ENCODE peak calls at places on chromosomes 5 and 9, in nine cellular contexts. P, J, W, E, C, O, T, G and I are unnamed samples.

GRCh38 chr5:136210259-136210658 is 17.3 kb upstream of the SMIM32 start:
- DNase-seq in P (no peak), J (no peak), W (no peak), E (no peak), C (no peak), O (no peak), T (no peak), G (no peak), I (peak)

GRCh38 chr9:136259836-136260235 is 14.2 kb upstream of the QSOX2 start:
- DNase-seq in P (no peak), J (no peak), W (no peak), E (no peak), C (no peak), O (no peak), T (no peak), G (no peak), I (no peak)

GRCh38 chr5:80128129-80128528 is 93.0 kb downstream of the THBS4 start:
- DNase-seq in P (no peak), J (no peak), W (peak), E (no peak), C (no peak), O (peak), T (no peak), G (no peak), I (no peak)

GRCh38 chr9:81292056-81292805 is 397.1 kb downstream of the TLE1 start:
- DNase-seq in P (no peak), J (no peak), W (no peak), E (no peak), C (no peak), O (no peak), T (no peak), G (no peak), I (no peak)

GRCh38 chr5:2563046-2563445 is 188.4 kb downstream of the IRX2 start:
- DNase-seq in P (no peak), J (no peak), W (no peak), E (no peak), C (no peak), O (no peak), T (no peak), G (no peak), I (no peak)

GRCh38 chr5:2591777-2592453 is 159.6 kb downstream of the IRX2 start:
- DNase-seq in P (no peak), J (no peak), W (no peak), E (no peak), C (no peak), O (no peak), T (no peak), G (no peak), I (no peak)

GRCh38 chr5:176394881-176395675 is 6.5 kb downstream of the HIGD2A start:
- DNase-seq in P (no peak), J (no peak), W (no peak), E (no peak), C (peak), O (no peak), T (no peak), G (no peak), I (no peak)

GRCh38 chr9:112110094-112110772 is 64.9 kb downstream of the SUSD1 start:
- DNase-seq in P (no peak), J (no peak), W (peak), E (no peak), C (no peak), O (peak), T (peak), G (peak), I (no peak)

GRCh38 chr9:133103987-133104505 is 17.0 kb downstream of the RALGDS start:
- DNase-seq in P (no peak), J (no peak), W (no peak), E (no peak), C (no peak), O (no peak), T (no peak), G (no peak), I (no peak)

GRCh38 chr5:114702111-114702510 is 340.2 kb downstream of the KCNN2 start:
- DNase-seq in P (no peak), J (no peak), W (no peak), E (no peak), C (no peak), O (no peak), T (no peak), G (no peak), I (no peak)

GRCh38 chr5:114700823-114701222 is 339.0 kb downstream of the KCNN2 start:
- DNase-seq in P (no peak), J (no peak), W (no peak), E (no peak), C (no peak), O (no peak), T (no peak), G (no peak), I (no peak)

GRCh38 chr5:114702731-114703130 is 340.9 kb downstream of the KCNN2 start:
- DNase-seq in P (no peak), J (no peak), W (no peak), E (no peak), C (no peak), O (no peak), T (no peak), G (no peak), I (no peak)
- TF ChIP-seq CTCF in P (no peak), J (no peak), W (no peak), E (no peak), C (no peak), O (no peak), T (no peak), G (no peak), I (no peak)

GRCh38 chr5:121516997-121517396 is 334.7 kb upstream of the FTMT start:
- DNase-seq in P (no peak), J (no peak), W (no peak), E (no peak), C (no peak), O (no peak), T (no peak), G (no peak), I (no peak)
- H3K4me3 ChIP-seq in P (no peak), J (no peak), W (no peak), E (no peak), C (no peak), O (no peak), T (no peak), G (no peak), I (no peak)

GRCh38 chr5:86447362-86447761 is 170.4 kb upstream of the COX7C start:
- DNase-seq in P (no peak), J (no peak), W (no peak), E (no peak), C (no peak), O (no peak), T (no peak), G (no peak), I (no peak)
- TF ChIP-seq CTCF in P (no peak), J (no peak), W (no peak), E (no peak), C (no peak), O (no peak), T (no peak), G (no peak), I (no peak)

GRCh38 chr9:95316794-95317118 is 753 bp downstream of the FANCC start:
- DNase-seq in P (no peak), J (peak), W (peak), E (no peak), C (peak), O (peak), T (peak), G (peak), I (peak)

GRCh38 chr9:95317119-95317892 is at the start of gene FANCC:
- DNase-seq in P (no peak), J (peak), W (peak), E (peak), C (peak), O (peak), T (peak), G (peak), I (peak)

GRCh38 chr9:95315108-95315746 is 2.3 kb downstream of the FANCC start:
- DNase-seq in P (no peak), J (no peak), W (no peak), E (no peak), C (no peak), O (peak), T (no peak), G (no peak), I (no peak)

GRCh38 chr9:95317893-95318211 is 343 bp upstream of the FANCC start:
- DNase-seq in P (no peak), J (no peak), W (no peak), E (no peak), C (no peak), O (no peak), T (no peak), G (no peak), I (no peak)

DNA sequence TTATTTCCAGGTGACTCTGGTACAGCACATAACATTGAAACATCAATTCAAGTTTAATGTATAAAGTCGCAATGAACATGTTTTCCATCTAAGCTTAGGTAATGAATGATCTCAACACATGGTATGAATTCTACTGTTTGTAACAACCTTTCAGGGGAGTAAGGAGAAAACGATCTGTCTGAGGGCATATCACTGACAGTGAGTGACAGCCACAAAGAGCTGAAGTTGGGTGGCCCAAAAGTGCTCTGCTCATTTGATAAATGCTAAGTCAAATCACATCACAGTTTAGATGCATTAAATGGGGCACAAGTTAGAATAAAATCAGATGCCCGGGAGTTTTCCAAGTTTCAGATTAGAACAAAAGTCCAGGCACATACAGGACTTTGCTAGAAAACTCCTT is 1.2 kb downstream of the FANCC start:
- DNase-seq in P (no peak), J (no peak), W (no peak), E (no peak), C (no peak), O (no peak), T (no peak), G (no peak), I (no peak)
- H3K4me3 ChIP-seq in P (peak), J (peak), W (peak), E (peak), C (peak), O (peak), T (peak), G (peak), I (peak)

GRCh38 chr5:140113699-140114263 is at the start of gene PURA:
- DNase-seq in P (peak), J (peak), W (peak), E (peak), C (peak), O (peak), T (peak), G (peak), I (peak)
- TF ChIP-seq CTCF in P (no peak), J (no peak), W (no peak), E (no peak), C (peak), O (peak), T (no peak), G (peak), I (no peak)

DNA sequence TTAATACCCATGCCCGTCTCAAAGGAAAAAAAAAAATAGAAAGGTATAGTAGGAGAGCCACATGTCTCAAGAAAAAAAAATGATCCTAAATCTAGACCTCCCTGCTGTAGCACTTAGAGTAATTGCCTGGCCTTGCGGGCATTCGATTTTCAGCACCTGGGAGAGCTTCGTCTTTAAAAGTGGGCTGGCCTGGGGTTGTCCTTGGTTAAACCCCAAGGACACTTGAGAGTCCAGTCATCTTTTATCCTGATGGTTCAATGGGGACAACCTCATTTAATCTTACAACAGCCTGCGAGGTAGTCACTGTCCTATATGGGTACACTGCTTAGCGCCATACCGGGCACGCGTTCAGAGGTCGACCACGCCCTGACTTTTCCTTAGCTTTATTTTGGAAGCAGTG is 60.1 kb downstream of the MAT2B start:
- DNase-seq in P (no peak), J (no peak), W (peak), E (no peak), C (peak), O (no peak), T (no peak), G (no peak), I (peak)
- H3K4me3 ChIP-seq in P (peak), J (peak), W (peak), E (peak), C (peak), O (peak), T (no peak), G (peak), I (peak)

DNA sequence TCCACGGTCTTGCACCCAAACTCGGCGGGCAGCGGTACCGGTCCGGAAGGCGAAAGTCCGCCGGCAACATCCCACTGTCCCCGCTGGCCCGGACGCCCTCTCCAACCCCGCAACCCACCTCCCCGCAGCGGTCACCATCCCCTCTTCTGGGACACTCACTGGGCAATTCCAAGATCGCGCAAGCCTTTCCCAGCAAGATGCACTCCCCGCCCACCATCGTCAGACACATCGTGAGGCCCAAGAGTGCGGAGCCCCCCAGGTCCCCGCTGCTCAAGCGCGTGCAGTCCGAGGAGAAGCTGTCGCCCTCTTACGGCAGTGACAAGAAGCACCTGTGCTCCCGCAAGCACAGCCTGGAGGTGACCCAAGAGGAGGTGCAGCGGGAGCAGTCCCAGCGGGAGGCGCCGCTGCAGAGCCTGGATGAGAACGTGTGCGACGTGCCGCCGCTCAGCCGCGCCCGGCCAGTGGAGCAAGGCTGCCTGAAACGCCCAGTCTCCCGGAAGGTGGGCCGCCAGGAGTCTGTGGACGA is 33.3 kb downstream of the CD180 start:
- DNase-seq in P (no peak), J (no peak), W (no peak), E (no peak), C (no peak), O (no peak), T (no peak), G (no peak), I (no peak)
- TF ChIP-seq CTCF in P (no peak), J (no peak), W (no peak), E (no peak), C (no peak), O (no peak), T (no peak), G (no peak), I (no peak)

GRCh38 chr5:149581931-149582768 is 852 bp downstream of the ARHGEF37 start:
- DNase-seq in P (no peak), J (no peak), W (peak), E (no peak), C (no peak), O (no peak), T (peak), G (no peak), I (peak)
- H3K4me3 ChIP-seq in P (no peak), J (no peak), W (peak), E (no peak), C (no peak), O (peak), T (peak), G (peak), I (peak)